ENCODE peak calls at places on chromosomes 13 and 19, in four cellular contexts. J, G, Y and F are unnamed samples.

GRCh38 chr13:67642638-67643037 is 412.5 kb upstream of the PCDH9 start:
- DNase-seq in J (no peak), Y (no peak), G (no peak), F (no peak)

GRCh38 chr19:18388328-18389094 is 2.6 kb downstream of the GDF15 start:
- DNase-seq in J (no peak), G (peak; percentile 63), Y (peak; percentile 57), F (peak; percentile 48)

GRCh38 chr13:36601186-36601585 is 72.6 kb upstream of the SERTM1 start:
- DNase-seq in Y (peak; percentile 69), G (peak; percentile 15), J (no peak), F (no peak)

GRCh38 chr13:44768775-44769578 is 192.8 kb upstream of the TSC22D1 start:
- DNase-seq in G (no peak), Y (no peak), J (no peak), F (no peak)

GRCh38 chr19:19140476-19140875 is 2.2 kb upstream of the TMEM161A start:
- DNase-seq in G (no peak), Y (peak; percentile 73), J (no peak), F (peak; percentile 9)

GRCh38 chr19:10173527-10173926 is 21.2 kb downstream of the DNMT1 start:
- DNase-seq in J (no peak), Y (peak; percentile 29), G (no peak), F (peak; percentile 75)

GRCh38 chr13:112113851-112114250 is 46.9 kb downstream of the SOX1 start:
- DNase-seq in G (no peak), J (no peak), Y (no peak), F (no peak)

GRCh38 chr19:34662919-34663318 is 14.0 kb downstream of the SCGB2B2 start:
- DNase-seq in Y (peak; percentile 36), G (no peak), J (no peak), F (no peak)

GRCh38 chr19:46766569-46767317 is 20.5 kb upstream of the STRN4 start:
- DNase-seq in Y (peak; percentile 57), J (no peak), G (no peak), F (no peak)

GRCh38 chr13:52395704-52396103 is 10.3 kb downstream of the THSD1 start:
- DNase-seq in J (no peak), Y (no peak), G (no peak), F (no peak)

GRCh38 chr13:71619096-71619495 is 247.9 kb downstream of the DACH1 start:
- DNase-seq in G (no peak), Y (no peak), J (no peak), F (no peak)

GRCh38 chr13:50800091-50800739 is 43.3 kb downstream of the DLEU7 start:
- DNase-seq in J (no peak), Y (no peak), G (no peak), F (no peak)

GRCh38 chr19:35105047-35105410 is 10.6 kb upstream of the FXYD3 start:
- DNase-seq in Y (no peak), G (no peak), J (no peak), F (no peak)

GRCh38 chr19:2446390-2446789 is 10.4 kb downstream of the LMNB2 start:
- DNase-seq in J (no peak), Y (no peak), G (no peak), F (no peak)

GRCh38 chr13:23679214-23679613 is 109.0 kb downstream of the TNFRSF19 start:
- DNase-seq in Y (peak; percentile 80), G (no peak), J (no peak), F (peak; percentile 67)

GRCh38 chr19:41325947-41326706 is 16.2 kb downstream of the CCDC97 start:
- DNase-seq in J (no peak), G (no peak), Y (peak; percentile 39), F (peak; percentile 80)
- H3K4me3 ChIP-seq in J (peak overlapping the region; percentile 12), G (no peak overlapping the region), Y (no peak overlapping the region), F (peak overlapping the region; percentile 15)

DNA sequence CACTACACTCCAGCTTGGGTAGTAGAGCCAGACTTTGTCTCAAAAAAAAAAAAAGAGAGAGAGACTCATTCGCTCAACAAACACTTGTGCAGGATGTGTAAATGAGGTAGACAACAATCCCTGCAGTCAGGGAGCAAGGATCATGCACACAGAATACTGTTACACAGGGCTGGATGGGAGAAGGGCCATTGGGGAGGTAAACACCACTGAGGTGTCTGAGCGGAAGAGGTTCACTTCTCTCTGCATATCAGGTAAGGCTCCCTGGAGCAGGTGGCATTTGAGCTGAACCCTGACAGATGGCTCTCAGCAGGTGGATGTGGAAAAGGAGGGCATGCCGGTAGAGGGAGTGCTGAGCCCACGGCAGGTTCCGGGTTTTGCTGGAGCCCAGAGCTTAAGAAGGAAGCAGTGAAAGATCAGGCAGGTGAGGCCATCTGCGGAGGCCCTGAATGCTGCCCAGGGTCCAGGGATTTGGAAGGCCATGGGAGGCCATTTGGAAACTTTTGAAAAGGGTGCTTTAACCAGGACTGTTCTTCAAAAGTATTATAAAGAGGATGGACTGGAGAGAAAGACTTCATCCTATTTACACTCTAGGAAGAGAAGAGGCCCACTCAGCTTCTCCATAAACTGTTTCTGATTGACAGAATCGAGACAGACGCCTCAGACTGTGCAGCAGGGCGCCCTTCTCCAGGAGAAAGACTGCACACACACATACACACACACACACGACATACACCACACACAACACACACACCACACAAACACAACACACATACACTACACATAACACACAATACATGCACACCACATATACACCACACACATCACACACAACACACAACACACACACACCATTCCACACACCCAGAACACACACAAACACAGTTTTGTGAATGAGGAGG is 199.4 kb downstream of the USP12 start:
- DNase-seq in J (no peak), G (no peak), Y (peak; percentile 55), F (peak; percentile 42)
- TF ChIP-seq CTCF in J (peak; percentile 53), G (no peak), Y (peak; percentile 62), F (peak; percentile 35)

DNA sequence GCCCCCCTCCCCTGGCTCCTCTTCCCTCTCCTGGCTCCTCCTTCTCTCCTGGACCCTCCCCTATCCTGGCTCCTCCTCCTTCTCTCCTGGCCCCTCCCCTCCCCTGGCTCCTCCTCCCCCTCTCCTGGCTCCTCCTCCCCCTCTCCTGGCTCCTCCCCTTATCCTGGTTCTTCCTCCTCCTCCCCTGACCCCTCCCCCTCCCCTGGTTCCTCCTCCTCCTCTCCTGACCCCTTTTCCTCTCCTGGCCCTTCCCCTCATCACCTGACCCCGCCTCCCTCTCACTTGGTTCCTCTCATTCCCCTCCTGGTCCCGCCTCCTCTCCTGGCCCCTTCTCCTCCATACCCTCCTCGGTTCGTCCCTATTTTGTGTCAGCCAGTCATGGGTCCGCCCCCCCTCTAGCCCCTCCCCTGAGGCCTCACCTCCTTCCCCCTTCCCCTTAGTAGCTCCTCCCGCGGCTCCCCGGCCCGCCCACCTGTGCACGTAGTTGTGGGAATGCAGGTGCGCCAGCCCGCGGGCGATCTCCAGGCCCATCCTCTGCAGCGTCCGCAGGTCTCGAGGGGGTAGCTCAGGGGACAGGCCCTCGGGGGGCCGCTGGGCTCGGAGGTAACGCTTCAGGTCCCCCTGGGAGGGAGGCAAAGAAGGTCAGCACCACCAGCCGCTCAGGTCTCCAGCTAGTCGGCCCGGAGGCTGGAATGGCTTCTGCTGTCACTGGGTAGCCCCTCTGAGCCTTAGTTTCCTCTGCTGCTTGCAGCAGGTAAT is 9.5 kb downstream of the LMTK3 start:
- DNase-seq in J (no peak), G (peak; percentile 72), Y (peak; percentile 99), F (no peak)
- H3K4me3 ChIP-seq in J (no peak overlapping the region), G (no peak overlapping the region), Y (peak overlapping the region; percentile 38), F (no peak overlapping the region)

DNA sequence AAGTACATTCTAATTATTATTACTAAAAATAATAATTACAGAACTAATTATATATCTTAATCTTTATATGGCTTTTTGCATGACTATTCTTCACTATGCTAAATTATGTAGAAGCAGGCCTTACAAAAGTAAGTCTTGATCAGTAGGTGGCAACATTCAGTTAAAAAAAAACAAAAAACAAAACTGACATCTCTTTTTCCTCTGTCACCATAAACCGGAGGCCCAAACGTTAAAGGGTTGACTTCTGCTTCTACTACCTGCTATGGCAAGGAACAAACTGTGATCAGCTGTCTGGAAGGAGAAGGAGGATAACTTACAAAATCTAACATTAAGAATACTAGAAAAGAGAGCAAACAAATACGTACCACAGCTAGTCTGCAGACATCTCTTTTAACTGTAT is 1525.6 kb downstream of the SLITRK1 start:
- DNase-seq in Y (no peak), G (no peak), J (no peak), F (no peak)
- TF ChIP-seq CTCF in Y (peak; percentile 14), G (no peak), J (no peak), F (no peak)